ENCODE peak calls at places on chromosome 19, in nine cellular contexts. H, R, L, G, Z, C, N, W and S are unnamed samples.

GRCh38 chr19:43372462-43372861 is 19.0 kb downstream of the CD177 start:
- DNase-seq in C (no peak), W (no peak), H (no peak), Z (no peak), N (no peak), L (no peak), R (no peak), G (no peak), S (no peak)

GRCh38 chr19:35828694-35829301 is 16.2 kb upstream of the PRODH2 start:
- DNase-seq in H (peak), C (no peak), Z (no peak), G (peak), N (peak), L (peak), W (no peak), R (peak), S (no peak)

GRCh38 chr19:57317503-57317902 is 2.8 kb upstream of the ZNF543 start:
- DNase-seq in G (peak), W (no peak), H (no peak), Z (no peak), L (no peak), C (no peak), N (no peak), R (no peak), S (no peak)

GRCh38 chr19:48506138-48506733 is 5.4 kb downstream of the LMTK3 start:
- DNase-seq in L (peak), R (no peak), C (no peak), Z (no peak), H (no peak), N (no peak), G (no peak), W (no peak), S (no peak)

GRCh38 chr19:13629687-13630357 is 123.5 kb upstream of the CACNA1A start:
- DNase-seq in G (no peak), R (no peak), Z (no peak), L (no peak), W (no peak), C (no peak), N (no peak), H (no peak), S (no peak)

GRCh38 chr19:11355160-11356073 is at the start of gene PLPPR2:
- DNase-seq in L (peak), G (peak), W (peak), C (peak), N (peak), R (peak), H (peak), Z (peak), S (peak)

GRCh38 chr19:3187662-3188511 is 2.2 kb downstream of the NCLN start:
- DNase-seq in G (no peak), H (no peak), Z (no peak), N (no peak), R (no peak), W (no peak), C (no peak), L (no peak), S (no peak)

GRCh38 chr19:6402834-6403608 is 10.1 kb upstream of the GTF2F1 start:
- DNase-seq in Z (no peak), N (no peak), G (no peak), L (no peak), R (no peak), H (no peak), W (no peak), C (no peak), S (no peak)

GRCh38 chr19:48400018-48400742 is 6.7 kb downstream of the GRIN2D start:
- DNase-seq in N (peak), L (peak), C (no peak), G (peak), W (no peak), Z (no peak), R (no peak), H (peak), S (no peak)

GRCh38 chr19:3776479-3777040 is 4.5 kb upstream of the RAX2 start:
- DNase-seq in W (no peak), Z (no peak), R (no peak), G (no peak), L (no peak), C (no peak), N (no peak), H (no peak), S (no peak)

GRCh38 chr19:36244066-36244465 is 29.2 kb downstream of the ZNF146 start:
- DNase-seq in L (no peak), C (no peak), H (no peak), R (no peak), Z (no peak), W (no peak), N (no peak), G (peak), S (no peak)

GRCh38 chr19:51784922-51785690 is 9.9 kb upstream of the FPR3 start:
- DNase-seq in R (no peak), Z (no peak), G (no peak), W (peak), N (no peak), H (peak), C (peak), L (no peak), S (no peak)

GRCh38 chr19:48635263-48635965 is 1.8 kb downstream of the DBP start:
- DNase-seq in H (peak), R (peak), W (no peak), G (peak), N (peak), C (no peak), L (peak), Z (peak), S (no peak)

GRCh38 chr19:31152906-31153305 is 196.3 kb downstream of the TSHZ3 start:
- DNase-seq in C (no peak), N (no peak), R (no peak), W (no peak), L (no peak), G (no peak), Z (no peak), H (no peak), S (no peak)

GRCh38 chr19:2507109-2507508 is 31.2 kb downstream of the GADD45B start:
- DNase-seq in C (no peak), R (peak), W (no peak), H (no peak), L (no peak), Z (no peak), N (peak), G (no peak), S (no peak)

GRCh38 chr19:7415857-7416371 is 67.2 kb downstream of the ARHGEF18 start:
- DNase-seq in H (no peak), G (no peak), R (no peak), C (no peak), Z (no peak), L (no peak), N (no peak), W (no peak), S (no peak)

GRCh38 chr19:14476663-14477401 is 1.7 kb upstream of the PTGER1 start:
- DNase-seq in G (no peak), R (peak), N (peak), L (peak), C (no peak), W (no peak), Z (no peak), H (no peak), S (no peak)

GRCh38 chr19:17424743-17425365 is 5.0 kb downstream of the MVB12A start:
- DNase-seq in L (peak), W (no peak), R (peak), H (no peak), N (no peak), C (no peak), Z (peak), G (peak), S (no peak)

GRCh38 chr19:3224346-3225325 is at the start of gene CELF5:
- DNase-seq in L (peak), W (no peak), G (peak), Z (peak), H (peak), N (peak), C (no peak), R (peak), S (no peak)

GRCh38 chr19:48866692-48867091 is 1.7 kb downstream of the PLEKHA4 start:
- DNase-seq in W (no peak), Z (no peak), C (no peak), G (no peak), R (no peak), H (no peak), N (no peak), L (no peak), S (no peak)

GRCh38 chr19:15779756-15780476 is 7.5 kb upstream of the OR10H5 start:
- DNase-seq in L (no peak), W (peak), G (no peak), C (no peak), R (no peak), Z (no peak), N (no peak), H (peak), S (no peak)

GRCh38 chr19:32651729-32652140 is 23.2 kb downstream of the ANKRD27 start:
- DNase-seq in W (no peak), H (peak), C (no peak), Z (no peak), L (no peak), N (peak), R (no peak), G (peak), S (no peak)

GRCh38 chr19:50264483-50265186 is 61.2 kb downstream of the MYH14 start:
- DNase-seq in Z (no peak), W (no peak), R (no peak), G (no peak), L (no peak), N (peak), H (no peak), C (no peak), S (no peak)

GRCh38 chr19:29640231-29640630 is 25.0 kb upstream of the PLEKHF1 start:
- DNase-seq in C (no peak), W (no peak), G (no peak), N (no peak), H (no peak), L (no peak), Z (no peak), R (no peak), S (no peak)

GRCh38 chr19:44260695-44261446 is 1.2 kb downstream of the ZNF233 start:
- DNase-seq in W (no peak), Z (no peak), N (no peak), H (no peak), L (no peak), G (no peak), R (no peak), C (no peak), S (no peak)

GRCh38 chr19:54164369-54165068 is 5.0 kb upstream of the LENG1 start:
- DNase-seq in G (peak), N (peak), R (peak), W (no peak), L (no peak), H (no peak), Z (no peak), C (no peak), S (no peak)

GRCh38 chr19:1748115-1748702 is 5.1 kb upstream of the ONECUT3 start:
- DNase-seq in H (no peak), Z (no peak), C (no peak), W (no peak), L (peak), G (no peak), N (no peak), R (peak), S (no peak)

GRCh38 chr19:50803633-50804419 is 13.6 kb downstream of the ACP4 start:
- DNase-seq in C (no peak), L (no peak), R (peak), W (no peak), Z (peak), H (no peak), G (peak), N (no peak), S (no peak)

GRCh38 chr19:43699506-43700367 is 16.1 kb upstream of the IRGC start:
- DNase-seq in R (peak), H (peak), L (no peak), N (no peak), C (no peak), Z (peak), W (no peak), G (peak), S (no peak)

GRCh38 chr19:10295305-10295846 is 5.6 kb downstream of the ICAM5 start:
- DNase-seq in R (peak), H (no peak), Z (no peak), N (no peak), L (peak), G (peak), C (no peak), W (no peak), S (no peak)
- TF ChIP-seq CTCF in R (no peak), H (no peak), Z (no peak), N (no peak), L (no peak), G (no peak), C (no peak), W (no peak), S (no peak)

DNA sequence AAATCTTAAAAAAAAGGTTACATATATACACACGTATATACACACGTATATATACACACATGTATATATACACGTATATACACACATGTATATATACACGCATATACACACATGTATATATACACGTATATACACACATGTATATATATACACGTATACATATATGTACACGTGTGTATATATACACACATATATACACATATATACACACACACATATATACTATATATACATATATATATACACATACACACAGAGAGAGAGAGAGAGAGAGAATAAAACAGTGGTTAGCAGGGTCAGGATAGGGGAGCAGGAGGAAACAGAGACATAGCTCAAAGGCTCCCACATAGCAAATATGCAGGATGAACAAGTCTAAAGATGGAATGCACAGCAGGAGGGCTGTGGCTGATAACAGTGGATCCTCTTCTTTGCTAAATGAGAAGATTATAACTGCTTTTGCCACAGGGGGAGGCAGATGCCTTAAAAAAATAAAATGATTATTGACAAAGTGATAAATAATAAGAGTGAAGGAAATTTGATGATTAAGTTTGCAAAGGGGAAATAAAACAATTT is 714.5 kb downstream of the UQCRFS1 start:
- DNase-seq in N (no peak), L (no peak), G (no peak), H (no peak), W (no peak), R (no peak), Z (no peak), C (no peak), S (no peak)
- TF ChIP-seq CTCF in N (no peak), L (no peak), G (no peak), H (no peak), W (no peak), R (no peak), Z (no peak), C (no peak), S (no peak)

DNA sequence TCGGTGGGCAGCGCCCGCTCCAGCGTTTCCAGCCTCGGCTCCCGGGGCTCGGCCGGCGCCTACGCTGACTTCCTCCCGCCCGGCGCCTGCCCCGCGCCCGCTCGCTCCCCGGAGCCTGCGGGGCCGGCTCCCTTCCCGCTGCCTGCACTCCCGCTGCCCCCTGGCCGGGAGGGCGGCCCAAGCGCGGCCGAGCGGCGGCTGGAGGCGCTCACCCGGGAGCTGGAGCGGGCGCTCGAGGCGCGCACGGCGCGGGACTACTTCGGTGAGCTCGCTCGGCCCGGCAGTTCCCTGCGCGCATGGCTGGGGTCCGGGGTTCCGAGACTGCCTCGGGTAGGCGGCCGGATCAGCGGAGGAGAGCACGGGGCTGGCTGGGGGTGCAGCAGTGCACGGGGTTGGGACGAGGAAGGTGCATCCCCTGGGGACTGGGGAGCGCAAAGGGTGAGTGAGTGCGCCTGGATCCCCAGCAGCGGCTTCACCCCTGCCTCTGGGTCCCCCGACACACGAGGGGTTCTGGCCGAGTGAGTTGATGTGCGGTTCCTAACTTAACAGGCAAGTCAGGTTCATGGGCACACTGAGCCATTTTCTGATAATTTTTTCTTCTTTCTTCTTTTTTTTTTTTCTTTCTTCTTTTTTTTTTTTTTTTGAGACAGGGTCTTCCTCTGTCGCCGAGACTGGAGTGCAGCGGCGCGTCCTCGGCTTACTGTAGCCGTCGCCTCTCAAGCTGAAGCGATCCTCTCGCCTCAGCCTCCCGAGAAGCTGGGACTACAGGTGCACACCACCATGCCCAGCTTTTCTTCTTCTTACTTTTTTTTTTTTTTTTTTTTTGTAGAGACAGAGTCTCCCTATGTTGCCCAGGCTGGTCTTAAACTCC is 1.1 kb downstream of the WTIP start:
- DNase-seq in C (no peak), R (no peak), L (no peak), G (peak), H (no peak), W (no peak), N (peak), Z (peak), S (no peak)
- TF ChIP-seq CTCF in C (no peak), R (no peak), L (no peak), G (no peak), H (no peak), W (no peak), N (no peak), Z (no peak), S (no peak)

DNA sequence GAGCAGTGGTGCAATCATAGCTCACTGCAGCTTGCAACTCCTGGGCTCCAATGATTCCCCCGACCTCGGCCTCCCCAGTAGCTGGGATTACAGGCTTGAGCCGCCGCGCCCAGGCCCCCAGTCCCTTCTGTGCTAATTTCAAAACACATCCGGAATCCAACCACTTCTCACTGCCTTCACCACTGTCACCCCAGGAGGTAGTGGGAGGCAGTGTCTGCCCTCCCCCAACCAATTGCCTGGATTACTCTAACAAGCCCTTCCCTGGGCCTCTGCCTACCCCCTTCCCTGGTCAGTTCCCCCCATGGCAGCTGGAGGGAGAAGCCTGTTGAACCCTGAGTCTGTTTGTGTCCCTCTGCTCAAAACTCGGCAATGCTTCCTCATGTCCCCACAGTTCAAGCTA is 2.3 kb downstream of the PRAM1 start:
- DNase-seq in R (no peak), C (no peak), N (no peak), W (no peak), G (no peak), L (no peak), Z (peak), H (no peak), S (no peak)
- TF ChIP-seq CTCF in R (no peak), C (no peak), N (no peak), W (no peak), G (no peak), L (no peak), Z (peak), H (no peak), S (no peak)

GRCh38 chr19:38032151-38032550 is 125.1 kb downstream of the SIPA1L3 start:
- DNase-seq in R (no peak), G (no peak), Z (no peak), N (no peak), C (no peak), H (no peak), L (no peak), W (no peak), S (no peak)

GRCh38 chr19:38035515-38036495 is 128.8 kb downstream of the SIPA1L3 start:
- DNase-seq in H (no peak), R (no peak), W (no peak), N (no peak), L (no peak), G (no peak), Z (peak), C (no peak), S (no peak)

GRCh38 chr19:38032951-38033350 is 125.9 kb downstream of the SIPA1L3 start:
- DNase-seq in W (no peak), R (peak), N (no peak), Z (no peak), C (no peak), H (no peak), G (no peak), L (no peak), S (no peak)

GRCh38 chr19:38034153-38034835 is 127.3 kb downstream of the SIPA1L3 start:
- DNase-seq in W (no peak), L (peak), R (peak), N (no peak), Z (no peak), C (no peak), H (no peak), G (no peak), S (no peak)

GRCh38 chr19:38033658-38034150 is 126.7 kb downstream of the SIPA1L3 start:
- DNase-seq in W (no peak), C (no peak), H (no peak), R (peak), L (peak), N (no peak), G (peak), Z (no peak), S (no peak)
- TF ChIP-seq CTCF in W (no peak), C (no peak), H (no peak), R (peak), L (no peak), N (no peak), G (no peak), Z (no peak), S (no peak)

DNA sequence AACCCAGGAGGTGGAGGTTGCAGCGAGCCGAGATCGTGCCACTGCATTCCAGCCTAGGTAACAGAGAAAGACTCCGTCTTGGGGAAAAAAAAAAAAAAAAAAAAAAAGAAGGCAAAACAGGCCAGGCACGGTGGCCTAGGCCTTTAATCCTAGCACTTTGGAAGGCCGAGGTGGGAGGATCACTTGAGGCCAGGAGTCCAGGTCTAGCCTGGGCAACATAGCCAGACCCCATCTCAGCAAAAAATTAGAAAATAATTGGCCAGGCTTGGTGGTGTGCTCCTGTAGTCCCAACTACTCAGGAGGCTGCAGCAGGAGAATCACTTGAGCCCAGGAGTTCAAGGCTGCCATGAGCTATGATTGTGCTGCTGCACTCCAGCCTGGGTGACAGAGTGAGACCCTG is 43.4 kb downstream of the CRTC1 start:
- DNase-seq in G (no peak), Z (no peak), W (no peak), N (no peak), H (no peak), R (no peak), L (no peak), C (no peak), S (no peak)
- TF ChIP-seq CTCF in G (no peak), Z (no peak), W (no peak), N (no peak), H (no peak), R (no peak), L (no peak), C (no peak), S (no peak)

GRCh38 chr19:46600393-46601317 is 475 bp upstream of the CALM3 start:
- DNase-seq in H (peak), G (peak), N (peak), R (peak), C (peak), L (peak), W (peak), Z (peak), S (peak)
- TF ChIP-seq CTCF in H (no peak), G (no peak), N (no peak), R (no peak), C (no peak), L (no peak), W (no peak), Z (no peak), S (no peak)